ENCODE peak calls at places on chromosomes 12 and 14, in six cellular contexts. J is left ventricle myocardium inferior, T is astrocyte, V is psoas muscle, B is pancreas, N is Peyer's patch. U is an unnamed sample.

GRCh38 chr12:115941362-115941761 is 336.1 kb downstream of the MED13L start:
- DNase-seq in J (no peak), B (no peak), T (peak; percentile 25), N (no peak), V (no peak), U (no peak)

GRCh38 chr12:26668230-26668629 is 164.8 kb downstream of the ITPR2 start:
- DNase-seq in T (no peak), B (no peak), V (no peak), J (no peak), N (no peak), U (no peak)

GRCh38 chr12:16520328-16520727 is 85.6 kb downstream of the LMO3 start:
- DNase-seq in J (no peak), T (no peak), B (no peak), N (no peak), V (no peak), U (no peak)

GRCh38 chr14:71286126-71286525 is 378.9 kb downstream of the PCNX1 start:
- DNase-seq in N (no peak), T (no peak), J (no peak), V (no peak), B (no peak), U (no peak)

GRCh38 chr12:58420496-58420895 is 479.1 kb downstream of the ATP23 start:
- DNase-seq in N (no peak), V (no peak), B (no peak), T (peak; percentile 81), J (no peak), U (no peak)

GRCh38 chr14:96478119-96478518 is 24.1 kb upstream of the PAPOLA start:
- DNase-seq in T (no peak), J (no peak), V (no peak), N (no peak), B (no peak), U (no peak)

GRCh38 chr14:89340200-89340667 is 76.8 kb downstream of the FOXN3 start:
- DNase-seq in V (no peak), N (no peak), J (no peak), T (peak; percentile 39), B (no peak), U (no peak)

GRCh38 chr14:103705158-103705523 is 10.1 kb downstream of the XRCC3 start:
- DNase-seq in N (no peak), B (no peak), V (no peak), J (peak; percentile 62), T (no peak), U (no peak)

GRCh38 chr14:63186453-63186852 is 17.8 kb upstream of the RHOJ start:
- DNase-seq in T (peak; percentile 59), V (no peak), J (no peak), N (no peak), B (no peak), U (no peak)

GRCh38 chr12:117272690-117273089 is 82.4 kb upstream of the FBXO21 start:
- DNase-seq in T (no peak), B (no peak), N (no peak), J (no peak), V (no peak), U (no peak)

GRCh38 chr12:72723732-72724131 is 451.6 kb downstream of the TRHDE start:
- DNase-seq in V (no peak), T (no peak), J (no peak), B (no peak), N (no peak), U (no peak)

GRCh38 chr14:39739796-39740195 is 307.6 kb upstream of the FBXO33 start:
- DNase-seq in N (no peak), V (no peak), B (no peak), J (peak; percentile 42), T (no peak), U (no peak)

GRCh38 chr12:47983541-47984115 is 20.2 kb downstream of the TMEM106C start:
- DNase-seq in J (no peak), B (no peak), T (no peak), V (no peak), N (no peak), U (no peak)

GRCh38 chr12:52342781-52343490 is 21.7 kb upstream of the KRT83 start:
- DNase-seq in T (no peak), V (no peak), N (no peak), J (no peak), B (no peak), U (no peak)

GRCh38 chr12:118536306-118536900 is 160.0 kb downstream of the SUDS3 start:
- DNase-seq in N (no peak), T (no peak), V (no peak), B (no peak), J (no peak), U (no peak)
- H3K27ac ChIP-seq in N (no peak overlapping the region), T (no peak overlapping the region), V (peak overlapping the region; percentile 92), B (no peak overlapping the region), J (peak overlapping the region; percentile 98), U (no peak overlapping the region)

DNA sequence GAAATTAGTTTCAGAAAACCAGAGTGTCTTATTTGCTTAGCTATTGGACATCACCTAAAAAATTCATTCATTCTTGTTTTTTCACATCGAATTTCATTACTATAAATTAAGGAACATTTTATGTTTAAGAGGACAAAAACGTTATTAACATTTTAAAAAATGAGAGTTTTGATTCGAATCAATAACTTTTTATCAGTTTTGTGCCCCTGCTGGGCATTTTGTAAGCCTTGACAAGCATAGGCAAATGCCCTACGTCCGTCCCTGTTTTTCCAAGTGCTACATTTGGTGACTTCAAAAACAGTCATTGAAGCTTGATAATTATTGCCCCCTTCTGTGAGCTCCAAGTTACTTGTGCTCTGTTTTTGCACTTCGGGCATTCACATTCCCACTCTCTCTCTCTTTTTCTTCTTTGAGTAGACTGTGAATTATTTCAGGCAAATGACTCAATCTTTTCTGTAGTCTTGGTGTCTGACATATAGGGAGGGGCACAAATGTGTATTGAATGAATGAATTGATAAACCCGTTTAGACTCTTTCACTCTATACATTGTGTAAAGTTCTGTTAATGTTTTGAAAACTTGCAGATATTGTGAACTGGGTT is 1.2 kb downstream of the APAF1 start:
- DNase-seq in N (no peak), B (no peak), J (no peak), T (peak; percentile 43), V (no peak), U (no peak)
- TF ChIP-seq CTCF in N (peak; percentile 21), B (peak; percentile 11), J (no peak), T (peak; percentile 7), V (peak; percentile 11), U (no peak)

DNA sequence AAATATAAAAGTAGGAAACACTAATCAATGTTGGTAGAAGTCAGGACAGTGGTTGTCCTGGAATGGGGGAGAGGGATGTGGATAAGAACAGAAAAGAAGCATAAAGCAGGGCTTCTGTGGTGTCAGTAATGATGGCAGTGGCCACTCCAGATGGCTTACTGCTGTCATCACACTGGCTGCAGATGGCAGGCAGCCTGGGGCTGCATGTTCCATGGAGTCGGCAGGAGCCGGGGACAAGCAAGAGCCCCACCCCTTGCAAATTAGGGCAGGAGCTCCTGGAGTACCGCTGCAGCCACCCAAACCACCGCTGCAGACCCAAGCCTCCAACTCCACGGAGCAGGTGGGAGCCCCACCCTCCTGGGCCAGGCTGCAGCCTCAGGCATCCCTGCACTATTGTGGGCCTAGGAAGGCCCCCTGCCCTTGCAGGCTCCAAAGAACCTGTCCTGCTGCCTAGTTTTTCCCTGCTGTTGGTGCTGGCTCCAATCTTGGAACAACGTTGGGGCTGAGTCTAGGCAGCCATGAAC is 28.8 kb upstream of the SLC5A8 start:
- DNase-seq in V (no peak), T (no peak), J (no peak), N (no peak), B (no peak), U (no peak)
- H3K27me3 ChIP-seq in V (no peaks in the 10 kb centered on the region), T (no peaks in the 10 kb centered on the region), J (peaks cover 9% of the 10 kb centered on the region), N (no peaks in the 10 kb centered on the region), B (no peaks in the 10 kb centered on the region), U (peaks cover 11% of the 10 kb centered on the region)

GRCh38 chr14:35402323-35403084 is 2.0 kb downstream of the NFKBIA start:
- DNase-seq in V (no peak), N (peak; percentile 78), B (no peak), J (no peak), T (no peak), U (peak; percentile 40)
- H3K27ac ChIP-seq in V (peak overlapping the region; percentile 100), N (peak overlapping the region; percentile 100), B (peak overlapping the region; percentile 33), J (peak overlapping the region; percentile 100), T (peak overlapping the region; percentile 90), U (peak overlapping the region; percentile 98)

DNA sequence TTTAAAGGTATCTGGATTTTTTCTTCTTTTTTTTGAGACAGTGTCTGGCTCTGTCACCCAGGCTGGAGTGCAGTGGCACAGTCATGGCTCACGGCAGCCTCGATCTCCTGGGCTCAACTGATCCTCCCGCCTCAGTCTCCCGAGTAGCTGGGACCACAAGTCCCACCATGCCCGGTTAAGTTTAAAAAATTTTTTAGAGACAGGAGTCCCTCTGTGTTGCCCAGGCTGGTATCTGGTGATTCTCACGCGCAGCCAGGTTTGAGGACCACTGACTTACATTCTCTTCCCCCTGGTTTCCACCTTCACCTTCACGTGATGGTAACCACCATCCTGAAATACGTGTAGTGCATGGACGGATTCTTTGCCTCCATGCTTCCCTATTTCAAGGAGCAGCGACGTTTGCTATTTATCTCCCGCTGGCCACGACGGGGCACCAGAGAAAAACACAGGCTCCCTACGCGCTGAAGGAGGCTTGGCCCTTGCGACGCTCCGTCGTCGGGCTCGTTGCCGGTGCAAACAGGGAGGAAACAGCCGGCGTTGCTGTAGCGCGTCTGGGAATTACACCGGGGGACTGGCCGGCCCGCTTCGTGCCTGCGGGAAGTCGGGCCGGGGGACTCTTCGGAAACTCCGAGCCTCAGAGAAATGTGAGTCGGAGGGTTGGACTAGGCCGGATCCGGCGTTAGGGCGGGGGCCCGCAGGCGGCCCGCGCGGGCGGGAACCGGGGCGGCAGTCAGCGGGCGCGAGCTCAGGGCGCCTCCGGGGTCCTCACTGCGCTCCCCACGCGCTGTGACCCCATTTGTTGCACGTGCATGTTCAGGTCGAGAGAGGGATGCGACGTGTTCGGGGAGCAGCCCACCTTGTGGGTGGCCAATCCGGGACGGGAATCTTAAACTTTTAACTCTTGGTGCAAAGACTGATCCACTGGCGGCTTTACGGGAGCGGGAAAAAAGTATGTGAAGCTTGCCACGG is at the start of gene TCHP:
- DNase-seq in B (peak; percentile 87), N (peak; percentile 93), V (peak; percentile 90), J (peak; percentile 87), T (peak; percentile 83), U (peak; percentile 59)
- TF ChIP-seq CTCF in B (peak; percentile 2), N (no peak), V (peak; percentile 33), J (peak; percentile 46), T (peak; percentile 6), U (no peak)

GRCh38 chr14:70168401-70168800 is 20.4 kb downstream of the SLC8A3 start:
- DNase-seq in N (no peak), V (no peak), J (no peak), B (no peak), T (no peak), U (no peak)
- H3K27me3 ChIP-seq in N (no peaks in the 10 kb centered on the region), V (no peaks in the 10 kb centered on the region), J (peaks cover 44% of the 10 kb centered on the region), B (no peaks in the 10 kb centered on the region), T (no peaks in the 10 kb centered on the region), U (no peaks in the 10 kb centered on the region)